ENCODE peak calls at places on chromosomes 11 and 22, in nine cellular contexts. Y, C, D, A, X, N, W, S and E are unnamed samples. For H3K36me3, the result is how much of the 10 kb centered on the place peaks cover.

GRCh38 chr11:127458561-127458960 is 458.0 kb upstream of the KIRREL3 start:
- DNase-seq in Y (no peak), C (no peak), D (no peak), A (no peak), X (no peak), N (no peak), W (no peak), S (peak), E (no peak)

GRCh38 chr11:8503872-8504491 is 90.0 kb downstream of the STK33 start:
- DNase-seq in Y (no peak), C (no peak), D (no peak), A (peak), X (no peak), N (no peak), W (no peak), S (no peak), E (no peak)

GRCh38 chr22:48629631-48630443 is 1197.8 kb downstream of the BRD1 start:
- DNase-seq in Y (no peak), C (no peak), D (no peak), A (no peak), X (no peak), N (no peak), W (no peak), S (no peak), E (no peak)

GRCh38 chr11:129918361-129918760 is 23.0 kb upstream of the NFRKB start:
- DNase-seq in Y (no peak), C (no peak), D (no peak), A (no peak), X (no peak), N (no peak), W (no peak), S (no peak), E (no peak)

GRCh38 chr11:34534826-34535225 is 21.2 kb upstream of the ELF5 start:
- DNase-seq in Y (no peak), C (no peak), D (no peak), A (no peak), X (no peak), N (no peak), W (no peak), S (no peak), E (no peak)

GRCh38 chr22:37080438-37080837 is 28.9 kb downstream of the KCTD17 start:
- DNase-seq in Y (no peak), C (no peak), D (no peak), A (no peak), X (no peak), N (no peak), W (no peak), S (no peak), E (no peak)

GRCh38 chr11:130825621-130826020 is 90.7 kb downstream of the SNX19 start:
- DNase-seq in Y (no peak), C (no peak), D (no peak), A (no peak), X (no peak), N (no peak), W (no peak), S (no peak), E (no peak)

GRCh38 chr11:66964495-66964894 is 6.3 kb upstream of the PC start:
- DNase-seq in Y (no peak), C (no peak), D (no peak), A (no peak), X (no peak), N (no peak), W (no peak), S (no peak), E (no peak)

GRCh38 chr11:134529212-134530096 is 117.4 kb upstream of the B3GAT1 start:
- DNase-seq in Y (no peak), C (no peak), D (no peak), A (no peak), X (no peak), N (no peak), W (no peak), S (no peak), E (no peak)

GRCh38 chr11:33259869-33260268 is 2.7 kb downstream of the HIPK3 start:
- DNase-seq in Y (no peak), C (no peak), D (no peak), A (no peak), X (no peak), N (peak), W (no peak), S (no peak), E (no peak)

GRCh38 chr11:75154646-75155569 is 4.0 kb downstream of the SLCO2B1 start:
- DNase-seq in Y (no peak), C (no peak), D (no peak), A (no peak), X (no peak), N (no peak), W (no peak), S (no peak), E (no peak)

GRCh38 chr11:59767212-59767611 is 12.0 kb downstream of the STX3 start:
- DNase-seq in Y (no peak), C (no peak), D (no peak), A (no peak), X (no peak), N (no peak), W (no peak), S (no peak), E (no peak)

GRCh38 chr11:89175796-89176195 is 1.9 kb upstream of the TYR start:
- DNase-seq in Y (peak), C (no peak), D (no peak), A (no peak), X (no peak), N (no peak), W (no peak), S (no peak), E (no peak)

GRCh38 chr11:112612283-112612849 is 348.9 kb upstream of the NCAM1 start:
- DNase-seq in Y (peak), C (peak), D (no peak), A (no peak), X (peak), N (no peak), W (no peak), S (no peak), E (no peak)

GRCh38 chr11:111283945-111284481 is 14.3 kb upstream of the POU2AF3 start:
- DNase-seq in Y (peak), C (no peak), D (no peak), A (peak), X (peak), N (no peak), W (peak), S (peak), E (no peak)

GRCh38 chr11:107590460-107591097 is 368 bp upstream of the ELMOD1 start:
- DNase-seq in Y (peak), C (no peak), D (no peak), A (no peak), X (no peak), N (no peak), W (no peak), S (no peak), E (no peak)

GRCh38 chr11:57700425-57700824 is 11.6 kb downstream of the MED19 start:
- DNase-seq in Y (peak), C (no peak), D (no peak), A (no peak), X (no peak), N (no peak), W (no peak), S (no peak), E (no peak)

GRCh38 chr11:57699813-57700212 is 12.2 kb downstream of the MED19 start:
- DNase-seq in Y (peak), C (no peak), D (no peak), A (no peak), X (no peak), N (no peak), W (no peak), S (no peak), E (no peak)

GRCh38 chr11:57703341-57703740 is 8.7 kb downstream of the MED19 start:
- DNase-seq in Y (no peak), C (no peak), D (no peak), A (no peak), X (no peak), N (no peak), W (no peak), S (no peak), E (no peak)

DNA sequence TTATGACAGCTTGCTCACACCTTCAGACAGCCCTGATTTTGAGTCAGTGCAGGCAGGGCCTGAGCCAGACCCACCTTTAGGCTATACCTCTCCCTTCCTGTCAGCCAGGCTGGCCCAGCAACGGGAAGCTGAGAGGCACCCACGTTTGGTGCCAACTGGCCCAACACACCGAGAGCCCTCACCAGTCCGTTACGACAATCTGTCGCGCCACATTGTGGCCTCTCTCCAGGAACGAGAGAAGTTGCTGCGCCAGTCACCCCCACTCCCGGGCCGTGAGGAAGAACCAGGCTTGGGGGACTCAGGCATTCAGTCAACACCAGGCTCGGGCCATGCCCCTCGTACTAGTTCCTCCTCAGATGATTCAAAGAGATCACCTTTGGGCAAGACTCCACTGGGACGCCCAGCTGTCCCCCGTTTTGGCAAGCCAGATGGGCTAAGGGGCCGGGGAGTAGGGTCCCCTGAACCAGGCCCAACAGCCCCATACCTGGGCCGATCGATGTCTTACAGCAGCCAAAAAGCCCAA is 13.1 kb downstream of the MED19 start:
- DNase-seq in Y (no peak), C (no peak), D (no peak), A (no peak), X (no peak), N (no peak), W (no peak), S (no peak), E (no peak)
- H3K36me3 ChIP-seq in Y (under half), C (under half), D (under half), A (under half), X (half or more), N (under half), W (half or more), S (half or more), E (half or more)

GRCh38 chr22:50469377-50470305 is 5.2 kb downstream of the SBF1 start:
- DNase-seq in Y (peak), C (peak), D (peak), A (peak), X (no peak), N (no peak), W (peak), S (no peak), E (no peak)
- TF ChIP-seq POLR2AphosphoS5 in Y (no peak), C (no peak), D (no peak), A (peak), X (no peak), N (no peak), W (peak), S (no peak), E (no peak)

DNA sequence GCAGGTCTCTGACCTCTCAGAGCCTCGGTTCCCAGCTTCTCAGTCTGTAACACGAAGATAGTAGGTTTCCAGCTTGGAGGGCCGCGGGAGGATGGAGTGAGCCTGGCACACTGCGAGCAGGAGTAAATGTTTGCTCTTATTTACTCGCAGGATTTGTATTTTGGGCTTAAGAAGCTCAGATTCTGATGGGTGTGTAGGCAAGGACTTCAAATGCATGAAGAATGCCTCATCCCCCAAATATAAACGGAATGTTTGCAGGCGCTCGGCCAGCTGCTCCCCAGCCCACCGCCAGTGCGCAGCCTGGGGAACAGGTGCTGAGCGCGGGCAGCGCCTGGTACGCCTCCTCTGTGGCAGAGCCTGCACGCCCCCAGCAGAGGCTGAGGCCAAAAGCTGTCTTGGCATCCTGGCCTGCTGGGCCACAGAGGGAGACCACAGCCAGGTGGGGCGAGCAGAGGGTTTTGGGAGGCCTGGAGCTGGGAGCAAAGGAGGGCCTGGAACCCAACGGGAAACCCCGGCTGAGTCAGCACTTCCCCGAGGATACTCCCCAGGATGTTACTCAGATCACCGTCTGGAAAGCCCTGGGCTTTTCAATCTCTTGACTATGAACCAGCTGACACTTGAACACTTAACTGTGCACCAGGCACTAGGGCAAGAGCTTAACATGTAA is 9.4 kb downstream of the EHD1 start:
- DNase-seq in Y (no peak), C (no peak), D (no peak), A (no peak), X (no peak), N (peak), W (no peak), S (no peak), E (no peak)
- H3K36me3 ChIP-seq in Y (under half), C (under half), D (under half), A (under half), X (under half), N (under half), W (under half), S (under half), E (under half)

GRCh38 chr22:44050766-44051747 is 27.0 kb downstream of the PARVB start:
- DNase-seq in Y (no peak), C (no peak), D (no peak), A (no peak), X (no peak), N (peak), W (no peak), S (no peak), E (no peak)
- TF ChIP-seq POLR2AphosphoS5 in Y (no peak), C (no peak), D (no peak), A (no peak), X (no peak), N (no peak), W (no peak), S (no peak), E (no peak)

DNA sequence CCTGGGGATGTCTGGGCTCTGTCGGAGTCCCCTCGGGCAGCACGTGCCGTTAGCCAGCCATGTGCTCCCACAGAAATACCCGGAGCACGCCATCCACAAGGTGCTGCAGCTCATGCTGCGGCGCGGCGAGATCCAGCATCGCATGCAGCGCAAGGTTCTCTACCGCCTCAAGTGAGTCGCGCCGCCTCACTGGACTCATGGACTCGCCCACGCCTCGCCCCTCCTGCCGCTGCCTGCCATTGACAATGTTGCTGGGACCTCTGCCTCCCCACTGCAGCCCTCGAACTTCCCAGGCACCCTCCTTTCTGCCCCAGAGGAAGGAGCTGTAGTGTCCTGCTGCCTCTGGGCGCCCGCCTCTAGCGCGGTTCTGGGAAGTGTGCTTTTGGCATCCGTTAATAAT is 24.1 kb downstream of the MCM5 start:
- DNase-seq in Y (no peak), C (no peak), D (no peak), A (no peak), X (no peak), N (no peak), W (no peak), S (no peak), E (no peak)
- H3K36me3 ChIP-seq in Y (half or more), C (half or more), D (under half), A (under half), X (under half), N (under half), W (under half), S (half or more), E (under half)

GRCh38 chr22:35399678-35400334 is at the start of gene MCM5:
- DNase-seq in Y (peak), C (peak), D (peak), A (peak), X (peak), N (peak), W (peak), S (peak), E (no peak)

GRCh38 chr22:35399114-35399677 is 744 bp upstream of the MCM5 start:
- DNase-seq in Y (peak), C (no peak), D (no peak), A (no peak), X (peak), N (no peak), W (no peak), S (no peak), E (no peak)

GRCh38 chr22:35398574-35398973 is 1.4 kb upstream of the MCM5 start:
- DNase-seq in Y (no peak), C (no peak), D (no peak), A (no peak), X (no peak), N (no peak), W (no peak), S (no peak), E (no peak)

GRCh38 chr22:35394810-35395563 is 5.0 kb upstream of the MCM5 start:
- DNase-seq in Y (no peak), C (no peak), D (no peak), A (no peak), X (no peak), N (no peak), W (no peak), S (no peak), E (no peak)

DNA sequence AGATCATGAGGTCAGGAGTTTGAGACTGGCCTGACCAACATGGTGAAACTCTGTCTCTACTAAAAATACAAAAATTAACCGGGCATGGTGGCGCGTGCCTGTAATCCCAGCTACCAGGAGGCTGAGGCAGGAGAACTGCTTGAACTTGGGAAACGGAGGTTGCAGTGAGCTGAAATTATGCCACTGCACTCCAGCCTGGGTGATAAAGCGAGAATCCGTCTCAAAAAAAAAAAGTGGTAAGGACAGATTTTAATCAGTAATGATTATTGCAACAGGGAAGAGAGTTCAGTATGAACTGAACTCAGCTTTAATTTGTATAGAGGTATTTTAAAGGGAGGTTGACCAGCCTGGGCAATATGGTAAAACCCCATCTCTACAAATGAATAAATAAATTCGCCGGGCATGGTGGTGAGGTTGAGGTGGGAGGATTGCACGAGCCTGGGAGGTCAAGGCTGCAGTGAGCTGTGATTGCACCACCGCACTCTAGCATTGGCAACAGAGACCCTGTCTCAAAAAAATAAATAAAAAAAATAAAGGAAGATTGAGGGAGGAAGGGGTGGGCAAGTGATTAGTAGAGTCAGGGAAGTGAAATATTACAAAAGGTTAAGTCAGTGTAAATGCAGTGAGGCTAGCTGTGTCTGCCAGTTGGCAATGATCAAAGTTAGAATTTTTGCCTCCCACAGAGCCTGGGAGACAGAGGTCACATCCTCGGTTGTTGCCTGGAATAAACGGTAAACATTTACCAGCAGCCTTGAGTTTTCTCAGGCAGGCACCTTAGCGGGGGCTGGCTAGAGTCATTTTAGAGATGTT is 2.6 kb upstream of the MCM5 start:
- DNase-seq in Y (no peak), C (no peak), D (no peak), A (no peak), X (no peak), N (peak), W (no peak), S (no peak), E (no peak)
- TF ChIP-seq POLR2AphosphoS5 in Y (no peak), C (no peak), D (no peak), A (no peak), X (no peak), N (no peak), W (no peak), S (no peak), E (no peak)